ENCODE peak calls at places on chromosomes 5 and 9, in six cellular contexts. Z is heart left ventricle; P is left ventricle myocardium inferior; X is GM13976; W is CD8-positive, alpha-beta T cell; G is stomach. S is an unnamed sample.

GRCh38 chr5:147519380-147519779 is 9.5 kb upstream of the DPYSL3 start:
- DNase-seq in W (no peak), Z (no peak), P (no peak), X (no peak), G (no peak), S (no peak)

GRCh38 chr9:128684325-128685021 is 4.5 kb upstream of the SET start:
- DNase-seq in X (peak; percentile 88), P (peak; percentile 71), W (peak; percentile 81), Z (peak; percentile 81), G (peak; percentile 92), S (no peak)

GRCh38 chr5:127930311-127930710 is 153.3 kb upstream of the SLC12A2 start:
- DNase-seq in G (peak; percentile 48), Z (no peak), X (no peak), W (no peak), P (no peak), S (no peak)

GRCh38 chr5:4700082-4700481 is 440.0 kb upstream of the ADAMTS16 start:
- DNase-seq in P (peak; percentile 24), Z (peak; percentile 39), G (no peak), X (no peak), W (no peak), S (peak; percentile 78)

GRCh38 chr5:59275170-59275536 is 618.4 kb downstream of the PDE4D start:
- DNase-seq in W (no peak), Z (no peak), X (no peak), P (no peak), G (no peak), S (no peak)

GRCh38 chr5:57408714-57409113 is 73.9 kb downstream of the ACTBL2 start:
- DNase-seq in W (no peak), X (no peak), P (no peak), Z (no peak), G (no peak), S (no peak)

GRCh38 chr9:16312116-16312515 is 558.4 kb downstream of the BNC2 start:
- DNase-seq in Z (no peak), W (no peak), P (no peak), G (no peak), X (no peak), S (no peak)

GRCh38 chr9:127074561-127075548 is 47.6 kb downstream of the ANGPTL2 start:
- DNase-seq in W (no peak), X (no peak), P (no peak), G (no peak), Z (peak; percentile 57), S (peak; percentile 32)

GRCh38 chr5:158384535-158385421 is 525.8 kb upstream of the CLINT1 start:
- DNase-seq in P (no peak), G (no peak), X (no peak), Z (no peak), W (no peak), S (no peak)

GRCh38 chr9:636931-637591 is 204.4 kb upstream of the DMRT1 start:
- DNase-seq in X (no peak), W (no peak), P (no peak), Z (no peak), G (no peak), S (no peak)

GRCh38 chr5:55708732-55709131 is 3.4 kb downstream of the SLC38A9 start:
- DNase-seq in G (no peak), P (no peak), X (no peak), Z (no peak), W (no peak), S (no peak)

GRCh38 chr9:123353984-123354591 is 1.9 kb upstream of the CRB2 start:
- DNase-seq in W (peak; percentile 60), P (peak; percentile 55), G (peak; percentile 72), Z (peak; percentile 55), X (peak; percentile 87), S (peak; percentile 84)

GRCh38 chr5:1513326-1514026 is 10.3 kb downstream of the LPCAT1 start:
- DNase-seq in P (peak; percentile 11), W (peak; percentile 11), G (peak; percentile 23), Z (peak; percentile 20), X (no peak), S (peak; percentile 57)

GRCh38 chr9:99626424-99626823 is 195.3 kb upstream of the NR4A3 start:
- DNase-seq in W (no peak), P (no peak), G (no peak), Z (no peak), X (no peak), S (no peak)

GRCh38 chr9:102867488-102867887 is 127.6 kb upstream of the CYLC2 start:
- DNase-seq in G (no peak), P (no peak), Z (peak; percentile 32), W (no peak), X (no peak), S (no peak)

GRCh38 chr9:75979362-75979761 is 88.9 kb downstream of the PCSK5 start:
- DNase-seq in X (peak; percentile 14), Z (no peak), G (no peak), P (no peak), W (no peak), S (no peak)
- TF ChIP-seq CTCF in X (no peak), Z (no peak), G (no peak), P (peak; percentile 28), W (no peak), S (peak; percentile 44)

GRCh38 chr9:12812710-12813109 is 37.9 kb downstream of the LURAP1L start:
- DNase-seq in P (no peak), Z (no peak), G (no peak), X (no peak), W (no peak), S (no peak)

GRCh38 chr9:12814877-12815237 is 40.0 kb downstream of the LURAP1L start:
- DNase-seq in W (no peak), P (no peak), Z (no peak), G (no peak), X (no peak), S (no peak)

GRCh38 chr9:12815895-12816294 is 41.1 kb downstream of the LURAP1L start:
- DNase-seq in Z (no peak), X (no peak), P (no peak), G (no peak), W (no peak), S (no peak)

GRCh38 chr9:12813533-12813932 is 38.7 kb downstream of the LURAP1L start:
- DNase-seq in W (no peak), X (no peak), G (no peak), P (no peak), Z (no peak), S (no peak)

DNA sequence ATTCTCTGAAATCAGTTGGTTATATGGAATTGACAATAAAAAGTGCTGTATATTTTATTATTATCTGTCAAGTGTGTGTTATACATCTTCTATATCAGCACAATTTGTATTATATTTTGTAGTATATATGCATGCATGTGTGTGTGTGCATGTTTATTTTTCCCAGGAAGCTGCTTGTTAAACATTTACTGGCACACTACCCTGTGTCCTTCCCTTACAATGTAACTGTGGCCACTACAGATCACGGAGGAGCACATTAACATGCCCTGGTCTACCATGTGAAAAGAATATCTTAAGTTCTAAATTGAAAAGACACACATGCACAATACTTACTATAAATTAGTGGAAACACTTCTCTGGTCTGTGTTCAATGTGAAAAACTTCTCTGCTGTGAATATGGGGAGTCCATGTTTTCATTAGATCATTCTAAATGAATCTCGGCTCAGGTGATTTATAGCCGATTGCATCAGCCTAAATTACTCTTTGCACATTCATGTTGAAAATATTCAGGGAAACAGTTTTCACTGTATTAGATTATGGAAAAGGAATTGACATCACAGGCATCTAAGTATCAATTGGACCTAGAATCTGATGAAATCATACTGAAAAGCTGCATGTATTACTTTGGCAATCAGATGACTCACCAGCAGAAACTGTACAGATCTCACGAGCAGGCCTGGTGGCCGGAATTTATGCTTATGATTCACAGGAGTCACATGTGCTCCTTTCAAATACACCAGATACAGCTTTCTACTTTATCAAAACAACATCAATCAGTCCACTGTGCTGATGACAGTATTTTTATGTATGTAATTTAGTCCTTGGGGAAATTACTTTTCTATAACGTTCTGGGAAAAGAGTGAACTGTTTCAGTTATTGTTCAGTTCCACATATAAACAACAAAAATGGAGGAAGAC is 39.4 kb downstream of the LURAP1L start:
- DNase-seq in P (no peak), Z (no peak), W (no peak), G (peak; percentile 58), X (no peak), S (no peak)
- TF ChIP-seq CTCF in P (peak; percentile 51), Z (no peak), W (no peak), G (peak; percentile 37), X (no peak), S (peak; percentile 55)

GRCh38 chr5:8954801-8955200 is 591.1 kb downstream of the SEMA5A start:
- DNase-seq in Z (no peak), X (no peak), P (no peak), G (no peak), W (no peak), S (no peak)
- TF ChIP-seq CTCF in Z (no peak), X (no peak), P (peak; percentile 10), G (no peak), W (no peak), S (peak; percentile 41)

GRCh38 chr5:76422742-76423141 is 19.7 kb downstream of the IQGAP2 start:
- DNase-seq in W (no peak), P (no peak), X (no peak), Z (no peak), G (no peak), S (no peak)
- TF ChIP-seq CTCF in W (no peak), P (no peak), X (no peak), Z (no peak), G (no peak), S (no peak)